ENCODE peak calls at places on chromosome 4, in six cellular contexts. One of them, this sample, is unnamed.

GRCh38 chr4:87219648-87220093 is 747 bp downstream of the KLHL8 start:
- DNase-seq in cardiac septum: peak; percentile 81
- DNase-seq in aorta: peak; percentile 84
- DNase-seq in foreskin keratinocyte: no peak
- DNase-seq in fibroblast of lung: no peak
- DNase-seq in sigmoid colon: peak; percentile 69
- DNase-seq in this sample: peak; percentile 38

GRCh38 chr4:53908661-53909078 is 155.7 kb downstream of the CHIC2 start:
- DNase-seq in cardiac septum: no peak
- DNase-seq in fibroblast of lung: peak; percentile 95
- DNase-seq in aorta: no peak
- DNase-seq in foreskin keratinocyte: peak; percentile 84
- DNase-seq in sigmoid colon: peak; percentile 72
- DNase-seq in this sample: peak; percentile 45

GRCh38 chr4:150582101-150582565 is at the start of gene MAB21L2:
- DNase-seq in aorta: no peak
- DNase-seq in foreskin keratinocyte: no peak
- DNase-seq in fibroblast of lung: peak; percentile 53
- DNase-seq in cardiac septum: no peak
- DNase-seq in sigmoid colon: peak; percentile 68
- DNase-seq in this sample: no peak

GRCh38 chr4:92047209-92047877 is 256.4 kb upstream of the GRID2 start:
- DNase-seq in foreskin keratinocyte: peak; percentile 23
- DNase-seq in aorta: no peak
- DNase-seq in fibroblast of lung: peak; percentile 51
- DNase-seq in sigmoid colon: no peak
- DNase-seq in cardiac septum: no peak
- DNase-seq in this sample: no peak

GRCh38 chr4:41432219-41432618 is 105.7 kb upstream of the LIMCH1 start:
- DNase-seq in aorta: no peak
- DNase-seq in foreskin keratinocyte: no peak
- DNase-seq in fibroblast of lung: no peak
- DNase-seq in sigmoid colon: no peak
- DNase-seq in cardiac septum: no peak
- DNase-seq in this sample: no peak

GRCh38 chr4:146302833-146303232 is 88.5 kb downstream of the REELD1 start:
- DNase-seq in fibroblast of lung: no peak
- DNase-seq in aorta: no peak
- DNase-seq in cardiac septum: no peak
- DNase-seq in foreskin keratinocyte: no peak
- DNase-seq in sigmoid colon: no peak
- DNase-seq in this sample: no peak

GRCh38 chr4:152235718-152236117 is 300.2 kb downstream of the FBXW7 start:
- DNase-seq in sigmoid colon: no peak
- DNase-seq in aorta: no peak
- DNase-seq in foreskin keratinocyte: no peak
- DNase-seq in fibroblast of lung: no peak
- DNase-seq in cardiac septum: no peak
- DNase-seq in this sample: no peak

GRCh38 chr4:69057620-69058409 is 38.5 kb upstream of the UGT2B7 start:
- DNase-seq in fibroblast of lung: peak; percentile 12
- DNase-seq in aorta: no peak
- DNase-seq in foreskin keratinocyte: no peak
- DNase-seq in sigmoid colon: no peak
- DNase-seq in cardiac septum: no peak
- DNase-seq in this sample: no peak

GRCh38 chr4:75990129-75990528 is 616 bp downstream of the SDAD1 start:
- DNase-seq in cardiac septum: no peak
- DNase-seq in foreskin keratinocyte: no peak
- DNase-seq in sigmoid colon: no peak
- DNase-seq in fibroblast of lung: peak; percentile 29
- DNase-seq in aorta: no peak
- DNase-seq in this sample: no peak

GRCh38 chr4:119131160-119131559 is 4.5 kb upstream of the MYOZ2 start:
- DNase-seq in aorta: no peak
- DNase-seq in cardiac septum: no peak
- DNase-seq in foreskin keratinocyte: no peak
- DNase-seq in sigmoid colon: no peak
- DNase-seq in fibroblast of lung: no peak
- DNase-seq in this sample: no peak

GRCh38 chr4:78131403-78131802 is 74.3 kb downstream of the FRAS1 start:
- DNase-seq in cardiac septum: no peak
- DNase-seq in foreskin keratinocyte: no peak
- DNase-seq in aorta: no peak
- DNase-seq in sigmoid colon: no peak
- DNase-seq in fibroblast of lung: no peak
- DNase-seq in this sample: peak; percentile 18

GRCh38 chr4:54586343-54586953 is 71.3 kb upstream of the KIT start:
- DNase-seq in cardiac septum: no peak
- DNase-seq in fibroblast of lung: peak; percentile 28
- DNase-seq in foreskin keratinocyte: peak; percentile 71
- DNase-seq in aorta: no peak
- DNase-seq in sigmoid colon: no peak
- DNase-seq in this sample: no peak

GRCh38 chr4:16206848-16207247 is 19.4 kb downstream of the TAPT1 start:
- DNase-seq in fibroblast of lung: no peak
- DNase-seq in sigmoid colon: no peak
- DNase-seq in cardiac septum: no peak
- DNase-seq in aorta: no peak
- DNase-seq in foreskin keratinocyte: no peak
- DNase-seq in this sample: no peak

GRCh38 chr4:1200425-1201035 is 28.1 kb upstream of the SPON2 start:
- DNase-seq in sigmoid colon: peak; percentile 96
- DNase-seq in aorta: peak; percentile 80
- DNase-seq in fibroblast of lung: peak; percentile 94
- DNase-seq in cardiac septum: peak; percentile 77
- DNase-seq in foreskin keratinocyte: no peak
- DNase-seq in this sample: no peak

GRCh38 chr4:159607824-159608223 is 504.9 kb downstream of the RAPGEF2 start:
- DNase-seq in fibroblast of lung: no peak
- DNase-seq in aorta: no peak
- DNase-seq in sigmoid colon: no peak
- DNase-seq in cardiac septum: no peak
- DNase-seq in foreskin keratinocyte: peak; percentile 19
- DNase-seq in this sample: no peak

GRCh38 chr4:162406637-162407370 is 243.0 kb upstream of the FSTL5 start:
- DNase-seq in foreskin keratinocyte: no peak
- DNase-seq in sigmoid colon: no peak
- DNase-seq in fibroblast of lung: no peak
- DNase-seq in aorta: peak; percentile 13
- DNase-seq in cardiac septum: no peak
- DNase-seq in this sample: no peak

GRCh38 chr4:102174800-102175199 is 170.5 kb downstream of the SLC39A8 start:
- DNase-seq in sigmoid colon: no peak
- DNase-seq in fibroblast of lung: no peak
- DNase-seq in foreskin keratinocyte: peak; percentile 55
- DNase-seq in cardiac septum: no peak
- DNase-seq in aorta: no peak
- DNase-seq in this sample: no peak

This sample was measured in putamen.